ENCODE peak calls at places on chromosome 1, in four cellular contexts. Z is K562, K is HCT116, F is HepG2. J is an unnamed sample.

GRCh38 chr1:47942238-47942629 is 55.0 kb downstream of the TRABD2B start:
- DNase-seq in K (no peak), F (no peak), Z (no peak), J (no peak)

GRCh38 chr1:172352435-172352834 is 68.0 kb upstream of the C1orf105 start:
- DNase-seq in Z (no peak), F (no peak), K (peak), J (peak)

GRCh38 chr1:173152585-173152984 is 54.5 kb downstream of the TNFSF4 start:
- DNase-seq in K (no peak), Z (no peak), F (no peak), J (no peak)

GRCh38 chr1:59687081-59687480 is 127.7 kb upstream of the HOOK1 start:
- DNase-seq in F (no peak), K (no peak), Z (no peak), J (no peak)

GRCh38 chr1:225845633-225846259 is 35.8 kb downstream of the EPHX1 start:
- DNase-seq in F (peak), Z (peak), K (peak), J (peak)

GRCh38 chr1:16999863-17000262 is 11.9 kb downstream of the ATP13A2 start:
- DNase-seq in Z (no peak), F (no peak), K (no peak), J (no peak)

GRCh38 chr1:160187407-160187806 is 3.0 kb upstream of the CASQ1 start:
- DNase-seq in F (no peak), K (no peak), Z (no peak), J (no peak)

GRCh38 chr1:236718328-236718727 is 32.0 kb downstream of the ACTN2 start:
- DNase-seq in Z (no peak), F (no peak), K (no peak), J (no peak)

GRCh38 chr1:228957535-228957934 is 222.3 kb downstream of the RHOU start:
- DNase-seq in Z (no peak), K (no peak), F (no peak), J (no peak)

GRCh38 chr1:18530567-18531502 is 50.1 kb downstream of the KLHDC7A start:
- DNase-seq in K (peak), F (peak), Z (peak), J (peak)

GRCh38 chr1:59733443-59734141 is 81.2 kb upstream of the HOOK1 start:
- DNase-seq in K (no peak), F (no peak), Z (no peak), J (no peak)

GRCh38 chr1:61563611-61564010 is 161.3 kb downstream of the TM2D1 start:
- DNase-seq in F (no peak), Z (no peak), K (no peak), J (no peak)

GRCh38 chr1:26161408-26162219 is 2.7 kb downstream of the FAM110D start:
- DNase-seq in Z (peak), K (no peak), F (no peak), J (no peak)

GRCh38 chr1:239771550-239771949 is 320.1 kb upstream of the FMN2 start:
- DNase-seq in F (no peak), K (no peak), Z (no peak), J (no peak)

GRCh38 chr1:167551359-167551758 is 2.2 kb downstream of the CREG1 start:
- DNase-seq in Z (peak), K (no peak), F (no peak), J (no peak)

GRCh38 chr1:45974541-45975269 is 157.7 kb downstream of the PIK3R3 start:
- DNase-seq in F (peak), K (no peak), Z (no peak), J (no peak)

GRCh38 chr1:231242516-231243198 is 1.6 kb downstream of the GNPAT start:
- DNase-seq in Z (peak), F (no peak), K (no peak), J (no peak)

GRCh38 chr1:212920895-212921294 is 29.4 kb upstream of the VASH2 start:
- DNase-seq in F (no peak), K (no peak), Z (peak), J (no peak)

GRCh38 chr1:32273389-32274208 is 18.3 kb upstream of the HDAC1 start:
- DNase-seq in Z (no peak), F (peak), K (no peak), J (no peak)

GRCh38 chr1:223844521-223844961 is 1.2 kb downstream of the TP53BP2 start:
- DNase-seq in Z (no peak), K (no peak), F (no peak), J (no peak)

GRCh38 chr1:33111965-33112364 is 31.0 kb downstream of the AZIN2 start:
- DNase-seq in F (peak), Z (no peak), K (no peak), J (no peak)

GRCh38 chr1:41046347-41046775 is 24.8 kb upstream of the SLFNL1 start:
- DNase-seq in F (no peak), K (no peak), Z (no peak), J (no peak)

GRCh38 chr1:115363171-115363570 is 25.1 kb upstream of the NGF start:
- DNase-seq in Z (no peak), F (no peak), K (no peak), J (no peak)

GRCh38 chr1:26784023-26784871 is 3.5 kb upstream of the PIGV start:
- DNase-seq in Z (peak), F (peak), K (no peak), J (no peak)

GRCh38 chr1:41361495-41362356 is 492 bp downstream of the FOXO6 start:
- DNase-seq in F (no peak), K (no peak), Z (no peak), J (no peak)

GRCh38 chr1:66519988-66520387 is 14.0 kb upstream of the SGIP1 start:
- DNase-seq in K (no peak), F (peak), Z (no peak), J (no peak)

GRCh38 chr1:22803833-22804232 is 93.2 kb downstream of the EPHB2 start:
- DNase-seq in K (no peak), F (no peak), Z (no peak), J (no peak)

GRCh38 chr1:234840843-234841242 is 230.9 kb upstream of the IRF2BP2 start:
- DNase-seq in Z (no peak), F (no peak), K (no peak), J (no peak)
- TF ChIP-seq TCF7L2 in Z (no peak), F (no peak), K (no peak), J (no peak)

DNA sequence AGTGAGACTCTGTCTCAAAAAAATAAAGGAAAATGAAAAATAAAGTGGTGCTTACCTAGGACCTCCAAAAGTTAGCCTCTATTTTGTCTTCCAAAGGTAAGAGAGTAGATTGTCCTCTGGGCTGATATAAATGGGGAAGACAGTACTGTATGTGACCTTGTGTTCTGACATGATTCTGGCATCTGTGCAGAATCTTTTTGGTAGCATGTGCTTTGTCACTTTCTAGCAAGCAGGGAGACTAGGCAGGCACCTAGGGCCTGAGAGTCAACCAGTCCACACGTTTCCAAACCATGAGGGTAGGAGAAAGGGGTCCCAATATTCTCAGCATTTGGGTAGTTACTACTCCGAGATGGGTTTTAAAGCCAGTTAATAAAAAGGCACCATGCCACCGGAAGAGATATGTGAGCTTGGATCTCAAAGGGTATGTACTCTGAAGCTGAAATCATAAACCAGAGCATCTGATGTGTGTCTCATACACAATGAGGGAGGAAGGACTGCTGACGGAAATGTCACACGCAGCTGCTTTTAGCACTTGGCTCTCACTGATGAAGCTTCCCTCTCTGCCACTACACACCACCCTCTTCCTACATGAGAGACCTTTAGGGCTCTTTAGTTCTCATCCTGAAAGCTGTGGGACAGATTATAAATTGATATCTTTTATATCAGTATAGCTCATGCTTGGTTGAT is 27.0 kb upstream of the SLC16A1 start:
- DNase-seq in K (no peak), F (no peak), Z (no peak), J (no peak)
- TF ChIP-seq TCF7L2 in K (no peak), F (no peak), Z (no peak), J (no peak)

DNA sequence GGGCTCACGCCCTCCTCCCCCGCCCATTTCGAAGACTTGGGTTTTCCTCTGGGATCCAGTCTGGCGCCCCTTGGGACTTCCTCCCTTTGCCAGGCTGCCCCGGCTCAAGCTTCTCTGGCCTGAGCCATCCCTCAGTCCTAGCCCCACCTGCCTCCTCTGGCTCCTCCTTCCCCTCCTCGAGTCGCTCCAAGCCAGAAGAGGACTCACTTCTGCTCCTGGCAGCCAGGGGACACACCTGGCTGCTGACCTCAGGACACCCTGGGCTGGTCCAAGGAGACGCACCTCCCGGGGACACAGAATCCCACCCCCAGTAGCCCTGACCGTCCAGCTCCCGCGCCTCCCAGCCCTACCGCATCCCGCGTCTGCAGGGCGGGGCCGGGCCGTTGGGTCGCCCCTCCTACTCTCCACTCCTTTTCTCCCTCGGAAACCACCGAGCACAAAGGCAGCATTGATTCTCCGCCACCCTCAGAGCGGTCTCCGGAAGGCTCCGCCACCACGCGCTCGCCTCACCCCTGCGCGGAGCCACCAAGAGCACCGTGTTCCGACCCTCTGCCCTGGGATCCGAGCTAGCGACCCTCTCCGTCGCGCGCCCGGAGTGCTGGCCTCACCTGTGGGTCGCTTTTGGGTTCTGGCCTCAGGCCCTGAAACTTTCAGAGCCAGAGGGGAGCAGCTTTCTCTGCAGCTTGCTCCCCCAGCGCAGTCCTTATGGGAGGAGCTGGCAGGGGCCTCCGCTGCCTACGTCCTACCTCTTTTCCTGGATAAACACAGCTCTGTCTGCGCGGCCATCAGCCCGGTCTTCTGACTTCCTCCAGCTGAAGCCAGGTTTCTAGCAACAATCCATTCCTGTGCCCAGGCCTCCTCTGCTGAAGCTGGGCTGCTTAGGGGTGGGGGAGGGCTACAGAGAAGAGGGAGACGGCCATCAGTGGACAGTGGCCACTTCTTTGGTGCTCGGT is at the start of gene C2CD4D:
- DNase-seq in K (peak), F (peak), Z (no peak), J (no peak)
- TF ChIP-seq TCF7L2 in K (no peak), F (no peak), Z (no peak), J (no peak)

DNA sequence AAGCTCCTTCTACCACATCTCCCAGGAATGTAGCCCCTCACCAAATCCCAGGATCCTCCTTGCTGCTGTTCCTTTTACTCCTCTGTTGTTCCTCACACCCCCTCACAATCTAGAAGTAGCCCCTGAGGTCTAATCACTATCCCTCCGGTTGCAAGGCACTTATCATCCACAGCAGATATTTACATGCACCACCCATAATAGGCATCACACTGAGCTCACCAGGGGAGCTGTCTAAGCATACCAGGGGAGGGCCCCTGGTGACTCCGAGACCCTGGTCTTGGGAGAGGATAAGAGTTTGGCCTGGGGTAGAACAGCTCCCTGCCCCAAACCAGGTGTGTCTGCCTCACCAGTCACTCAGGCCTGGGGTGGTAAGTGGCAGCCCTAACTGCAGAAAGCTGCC is 37.3 kb upstream of the ZC3H12A start:
- DNase-seq in Z (no peak), K (no peak), F (no peak), J (no peak)
- TF ChIP-seq TCF7L2 in Z (no peak), K (no peak), F (no peak), J (no peak)

GRCh38 chr1:216456682-216457081 is 33.4 kb upstream of the USH2A start:
- DNase-seq in Z (no peak), F (no peak), K (no peak), J (no peak)

GRCh38 chr1:216459651-216460200 is 36.5 kb upstream of the USH2A start:
- DNase-seq in Z (no peak), F (no peak), K (no peak), J (no peak)

GRCh38 chr1:216458807-216459206 is 35.6 kb upstream of the USH2A start:
- DNase-seq in K (no peak), F (no peak), Z (no peak), J (no peak)

GRCh38 chr1:216453777-216454176 is 30.5 kb upstream of the USH2A start:
- DNase-seq in K (no peak), F (no peak), Z (no peak), J (no peak)

DNA sequence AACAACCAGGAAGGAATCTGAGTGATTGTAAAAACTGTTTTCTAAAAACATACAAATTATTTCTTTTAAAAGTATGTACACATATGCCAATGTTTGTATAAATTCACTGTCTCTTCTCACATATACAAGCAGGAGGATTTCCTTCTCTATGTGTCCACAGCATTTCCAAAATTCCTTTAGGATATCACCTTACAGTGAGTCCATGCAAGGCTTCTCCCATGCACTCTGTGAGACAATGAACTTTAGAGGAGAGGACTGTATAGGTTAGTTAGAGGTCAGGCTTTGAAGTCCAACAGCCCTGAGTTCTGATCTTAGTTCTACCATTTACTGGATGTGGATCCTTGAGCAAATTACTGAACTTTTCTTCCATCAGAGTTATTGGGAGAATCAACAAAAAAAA is 34.1 kb upstream of the USH2A start:
- DNase-seq in Z (no peak), K (no peak), F (no peak), J (no peak)
- TF ChIP-seq TCF7L2 in Z (no peak), K (no peak), F (no peak), J (no peak)

GRCh38 chr1:44890007-44890406 is 47.0 kb upstream of the PTCH2 start:
- DNase-seq in F (no peak), Z (no peak), K (no peak), J (no peak)

GRCh38 chr1:44895919-44896734 is 53.1 kb upstream of the PTCH2 start:
- DNase-seq in K (no peak), F (no peak), Z (peak), J (no peak)

DNA sequence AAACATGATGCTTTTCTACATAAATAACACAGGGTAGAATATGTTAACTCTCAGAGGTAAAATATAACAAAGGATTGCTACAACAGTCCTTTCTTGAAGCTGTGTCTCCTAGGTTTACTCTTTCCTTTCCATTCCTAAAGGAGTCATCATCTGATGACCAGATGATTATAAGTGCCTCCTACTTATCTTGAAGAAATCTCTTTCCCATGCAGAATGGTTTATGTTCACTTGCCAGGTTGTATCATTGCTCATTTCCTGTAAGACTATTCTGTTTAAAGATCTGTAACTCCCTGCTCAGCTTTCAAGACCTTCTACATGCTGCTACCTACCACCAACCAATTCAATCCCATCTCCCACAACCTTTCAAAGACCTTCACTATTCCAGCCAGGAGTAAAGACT is 51.5 kb upstream of the PTCH2 start:
- DNase-seq in Z (no peak), F (no peak), K (no peak), J (no peak)
- TF ChIP-seq TCF7L2 in Z (no peak), F (no peak), K (no peak), J (no peak)

GRCh38 chr1:201655910-201656669 is 117.2 kb downstream of the NAV1 start:
- DNase-seq in Z (no peak), K (no peak), F (no peak), J (no peak)
- TF ChIP-seq TCF7L2 in Z (no peak), K (no peak), F (no peak), J (no peak)

DNA sequence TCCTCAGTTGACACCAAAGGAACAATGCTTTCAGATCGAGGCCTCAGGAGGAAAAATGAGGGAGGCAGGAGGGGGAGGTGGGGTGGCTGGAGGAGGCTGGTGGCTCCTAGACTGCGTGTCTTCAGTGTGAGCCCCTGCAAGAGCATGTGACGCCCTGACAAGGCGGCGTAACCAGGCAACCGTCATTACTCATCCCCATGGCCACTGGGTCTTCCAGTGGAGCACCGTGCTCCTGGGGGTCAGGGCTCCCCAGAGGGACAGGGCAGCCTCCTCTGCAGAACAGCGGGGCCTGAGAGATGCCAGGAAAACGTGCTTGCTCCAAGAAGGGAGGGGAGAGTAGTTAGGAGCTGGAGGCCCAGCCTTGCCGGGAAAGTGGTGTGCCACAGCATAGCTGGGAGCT is 172.7 kb upstream of the TMEM51 start:
- DNase-seq in Z (no peak), K (no peak), F (no peak), J (no peak)
- TF ChIP-seq TCF7L2 in Z (no peak), K (no peak), F (no peak), J (no peak)

GRCh38 chr1:44089371-44090070 is 29.1 kb upstream of the KLF17 start:
- DNase-seq in Z (no peak), F (peak), K (no peak), J (no peak)
- TF ChIP-seq TCF7L2 in Z (no peak), F (no peak), K (no peak), J (no peak)

DNA sequence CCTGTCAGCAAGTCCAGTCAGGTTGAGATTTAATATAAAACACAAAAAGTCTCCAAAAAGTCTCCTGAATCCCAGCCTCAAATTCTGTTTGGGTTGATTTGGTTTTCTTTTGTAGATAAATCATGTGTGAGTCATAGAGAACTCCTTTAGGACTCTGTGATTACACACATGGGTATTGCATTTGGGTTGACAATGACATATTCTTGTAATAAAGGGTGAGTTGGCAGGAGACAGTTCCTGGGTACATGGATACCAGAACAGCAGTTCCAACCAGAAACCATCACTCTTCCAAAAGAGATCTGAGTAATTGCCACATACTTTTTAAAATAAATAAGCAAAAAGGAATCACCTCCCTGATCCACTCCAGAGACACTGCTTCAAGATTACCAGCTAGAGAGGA is 8.9 kb downstream of the CR2 start:
- DNase-seq in F (no peak), K (no peak), Z (peak), J (no peak)
- TF ChIP-seq TCF7L2 in F (no peak), K (no peak), Z (no peak), J (no peak)